ENCODE peak calls at places on chromosomes 2 and 18, in four cellular contexts. L, A, O and W are unnamed samples.

GRCh38 chr18:11324956-11325873 is 175.8 kb upstream of the PIEZO2 start:
- DNase-seq in L (no peak), A (peak; percentile 55), O (peak; percentile 63), W (no peak)

GRCh38 chr2:168136392-168136977 is 110.9 kb downstream of the STK39 start:
- DNase-seq in L (peak; percentile 44), A (peak; percentile 53), O (no peak), W (peak; percentile 52)

GRCh38 chr18:62663731-62664336 is 51.5 kb upstream of the PHLPP1 start:
- DNase-seq in L (peak; percentile 63), A (no peak), O (peak; percentile 35), W (no peak)

GRCh38 chr2:177396630-177397460 is 4.3 kb downstream of the AGPS start:
- DNase-seq in L (no peak), A (peak; percentile 93), O (no peak), W (peak; percentile 37)

GRCh38 chr18:5967666-5968065 is 72.3 kb upstream of the TMEM200C start:
- DNase-seq in L (no peak), A (no peak), O (no peak), W (no peak)

GRCh38 chr2:236205867-236206645 is 37.9 kb upstream of the GBX2 start:
- DNase-seq in L (no peak), A (no peak), O (no peak), W (no peak)

GRCh38 chr2:56287974-56288373 is 104.2 kb downstream of the CCDC85A start:
- DNase-seq in L (no peak), A (no peak), O (no peak), W (no peak)

GRCh38 chr2:156455366-156455975 is 19.3 kb downstream of the GPD2 start:
- DNase-seq in L (no peak), A (no peak), O (no peak), W (peak; percentile 79)

GRCh38 chr2:226699321-226699720 is 100.3 kb downstream of the IRS1 start:
- DNase-seq in L (no peak), A (no peak), O (no peak), W (no peak)

GRCh38 chr2:192735467-192735866 is 540.7 kb upstream of the TMEFF2 start:
- DNase-seq in L (no peak), A (no peak), O (no peak), W (no peak)

GRCh38 chr18:69622192-69622591 is 221.5 kb downstream of the DOK6 start:
- DNase-seq in L (no peak), A (no peak), O (no peak), W (no peak)

GRCh38 chr2:196290569-196290968 is 119.2 kb upstream of the STK17B start:
- DNase-seq in L (no peak), A (no peak), O (no peak), W (no peak)

GRCh38 chr18:44823782-44824181 is 143.1 kb downstream of the SETBP1 start:
- DNase-seq in L (no peak), A (no peak), O (no peak), W (no peak)

GRCh38 chr2:74316616-74317295 is 26.5 kb downstream of the SLC4A5 start:
- DNase-seq in L (no peak), A (peak; percentile 17), O (no peak), W (no peak)

GRCh38 chr2:208265371-208265806 is 666 bp upstream of the PIKFYVE start:
- DNase-seq in L (peak; percentile 14), A (peak; percentile 30), O (no peak), W (peak; percentile 15)

GRCh38 chr2:230664844-230665243 is 47.8 kb upstream of the CAB39 start:
- DNase-seq in L (no peak), A (no peak), O (no peak), W (no peak)

GRCh38 chr2:158722266-158723105 is 72.6 kb upstream of the DAPL1 start:
- DNase-seq in L (no peak), A (no peak), O (no peak), W (no peak)

DNA sequence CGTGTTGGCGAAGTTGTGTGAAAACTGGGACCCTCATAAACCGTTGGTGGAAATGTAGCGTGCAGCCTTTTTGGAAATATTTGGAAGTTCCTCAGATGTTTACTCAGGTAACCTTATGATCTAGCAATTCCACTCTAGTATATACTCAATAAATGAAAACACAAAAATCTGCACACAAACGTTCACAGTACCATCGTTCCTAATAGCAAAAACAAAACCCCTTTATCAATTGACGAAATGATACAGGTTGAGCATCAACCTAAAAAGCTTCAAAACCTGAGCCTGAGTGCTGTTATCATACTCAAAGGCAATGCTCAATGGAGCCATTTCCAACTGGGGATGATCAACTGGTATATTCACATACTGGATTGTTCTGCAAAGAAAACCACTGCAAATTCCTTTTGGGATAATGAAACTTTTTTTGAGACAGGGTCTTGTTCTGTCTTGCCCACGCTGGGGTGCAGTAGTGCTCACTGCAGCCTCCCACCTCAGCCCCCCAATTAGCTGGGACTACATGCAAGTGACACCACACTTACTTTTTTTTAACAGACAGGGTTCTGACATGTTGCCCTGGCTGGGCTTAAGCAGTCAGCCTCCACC is 777 bp upstream of the C18orf32 start:
- DNase-seq in L (no peak), A (no peak), O (no peak), W (no peak)
- TF ChIP-seq BHLHE40 in L (no peak), A (no peak), O (no peak), W (no peak)

GRCh38 chr2:200713003-200713703 is 98.6 kb upstream of the BZW1 start:
- DNase-seq in L (peak; percentile 70), A (peak; percentile 96), O (peak; percentile 98), W (peak; percentile 96)
- TF ChIP-seq POLR2A in L (peak; percentile 70), A (peak; percentile 74), O (peak; percentile 98), W (peak; percentile 53)

GRCh38 chr18:14075196-14075595 is 57.0 kb downstream of the ZNF519 start:
- DNase-seq in L (no peak), A (no peak), O (no peak), W (no peak)

GRCh38 chr18:14074187-14074586 is 58.0 kb downstream of the ZNF519 start:
- DNase-seq in L (peak; percentile 23), A (no peak), O (no peak), W (peak; percentile 6)
- TF ChIP-seq MAX in L (no peak), A (no peak), O (no peak), W (no peak)

GRCh38 chr2:62054916-62055315 is 141.0 kb upstream of the B3GNT2 start:
- DNase-seq in L (no peak), A (no peak), O (no peak), W (no peak)
- TF ChIP-seq BHLHE40 in L (no peak), A (no peak), O (no peak), W (no peak)

GRCh38 chr2:169822785-169823392 is 1.8 kb downstream of the METTL5 start:
- DNase-seq in L (no peak), A (no peak), O (no peak), W (no peak)

GRCh38 chr2:169827272-169828140 is at the start of gene UBR3:
- DNase-seq in L (peak; percentile 98), A (peak; percentile 91), O (peak; percentile 57), W (peak; percentile 91)

GRCh38 chr2:169822036-169822435 is 2.7 kb downstream of the METTL5 start:
- DNase-seq in L (no peak), A (no peak), O (no peak), W (no peak)

GRCh38 chr2:169823996-169824372 is 721 bp downstream of the METTL5 start:
- DNase-seq in L (no peak), A (no peak), O (no peak), W (no peak)

GRCh38 chr2:169824373-169825333 is at the start of gene METTL5:
- DNase-seq in L (peak; percentile 92), A (peak; percentile 82), O (peak; percentile 20), W (peak; percentile 82)
- TF ChIP-seq POLR2A in L (peak; percentile 91), A (peak; percentile 84), O (peak; percentile 95), W (peak; percentile 90)

GRCh38 chr2:199092419-199092818 is 365.3 kb downstream of the SATB2 start:
- DNase-seq in L (no peak), A (no peak), O (no peak), W (no peak)
- TF ChIP-seq MAX in L (no peak), A (no peak), O (no peak), W (no peak)

DNA sequence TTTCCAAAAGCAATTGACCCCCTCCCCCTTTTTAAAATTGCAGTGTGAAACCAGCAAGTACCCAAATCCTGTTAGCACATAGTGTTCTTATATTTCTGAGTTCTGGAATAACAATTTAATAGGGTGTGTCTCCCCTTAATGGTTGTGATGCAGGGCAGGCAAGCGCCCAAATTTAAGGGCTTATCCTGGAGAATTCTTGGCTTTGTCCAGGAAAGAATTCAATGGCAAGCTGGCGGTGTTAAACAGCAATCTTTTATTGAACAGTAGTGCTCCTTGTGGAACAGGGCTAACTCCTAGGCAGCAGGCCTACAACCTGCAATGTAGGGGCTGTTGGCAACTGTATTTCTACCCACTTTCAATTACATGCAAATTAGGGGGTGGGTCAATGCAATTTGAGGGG is 148.8 kb upstream of the KCTD1 start:
- DNase-seq in L (no peak), A (no peak), O (no peak), W (no peak)
- TF ChIP-seq BHLHE40 in L (no peak), A (no peak), O (no peak), W (no peak)

GRCh38 chr2:15693382-15693781 is 101.7 kb downstream of the DDX1 start:
- DNase-seq in L (no peak), A (no peak), O (no peak), W (no peak)

GRCh38 chr2:15692551-15693377 is 101.1 kb downstream of the DDX1 start:
- DNase-seq in L (no peak), A (no peak), O (no peak), W (no peak)

GRCh38 chr2:15695582-15696330 is 104.1 kb downstream of the DDX1 start:
- DNase-seq in L (no peak), A (no peak), O (no peak), W (no peak)

GRCh38 chr2:15693926-15694588 is 102.4 kb downstream of the DDX1 start:
- DNase-seq in L (no peak), A (no peak), O (no peak), W (no peak)

DNA sequence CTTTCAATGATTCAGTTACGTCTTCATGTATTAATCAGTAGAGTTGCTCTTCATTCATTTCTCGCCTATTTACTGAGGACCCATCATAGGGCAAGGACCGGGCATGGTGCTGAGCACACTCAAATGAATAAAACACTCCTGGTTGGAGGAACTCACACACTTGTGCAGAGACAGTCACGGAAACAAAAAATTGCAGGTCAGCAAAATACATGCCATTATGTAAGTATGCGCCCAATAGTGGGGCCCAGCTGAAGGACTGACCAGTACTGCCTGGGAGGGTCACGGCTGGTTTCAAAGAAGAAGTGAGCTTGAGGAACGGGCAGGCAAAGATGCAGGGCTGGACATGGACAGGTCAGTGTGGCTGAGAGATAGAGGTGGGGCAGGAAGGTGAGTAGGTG is 102.9 kb downstream of the DDX1 start:
- DNase-seq in L (no peak), A (no peak), O (no peak), W (no peak)
- TF ChIP-seq POLR2A in L (no peak), A (no peak), O (no peak), W (no peak)

DNA sequence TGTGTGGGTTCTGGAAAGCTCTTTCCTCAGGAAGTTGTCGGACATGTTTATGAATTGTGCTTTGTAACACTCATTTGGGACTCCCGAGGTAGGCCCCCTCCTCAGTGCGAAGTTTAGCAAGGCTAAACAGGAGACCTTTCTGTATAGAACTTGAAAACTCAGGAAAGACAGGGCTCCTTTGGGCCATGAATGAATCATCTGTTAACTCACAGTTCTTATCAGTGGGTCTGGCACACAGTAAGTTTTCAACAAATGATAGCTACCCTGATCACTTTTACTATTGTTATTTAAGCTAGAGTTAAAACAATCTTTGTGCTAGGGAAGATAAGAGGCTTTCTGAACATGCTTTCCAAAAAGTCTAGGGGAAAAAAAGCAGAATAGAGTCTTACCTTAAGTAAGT is 430.5 kb upstream of the ETAA1 start:
- DNase-seq in L (no peak), A (no peak), O (no peak), W (no peak)
- TF ChIP-seq MAX in L (no peak), A (no peak), O (no peak), W (no peak)

GRCh38 chr2:185291035-185291647 is 447.5 kb upstream of the FSIP2 start:
- DNase-seq in L (no peak), A (peak; percentile 64), O (no peak), W (peak; percentile 41)
- TF ChIP-seq BHLHE40 in L (no peak), A (no peak), O (no peak), W (no peak)